ENCODE peak calls at places on chromosomes 2 and 18, in ten cellular contexts. Z, P, E, T, X, W, L, C, O and B are unnamed samples.

GRCh38 chr2:222052934-222053367 is 245.8 kb downstream of the PAX3 start:
- DNase-seq in Z (peak), P (peak), E (no peak), T (no peak), X (no peak), W (peak), L (no peak), C (no peak), O (peak), B (no peak)

GRCh38 chr18:487371-487770 is 13.1 kb downstream of the COLEC12 start:
- DNase-seq in Z (no peak), P (no peak), E (no peak), T (no peak), X (no peak), W (no peak), L (no peak), C (no peak), O (no peak), B (no peak)

GRCh38 chr2:52904511-52904910 is 863.1 kb upstream of the CHAC2 start:
- DNase-seq in Z (no peak), P (no peak), E (no peak), T (no peak), X (no peak), W (no peak), L (no peak), C (no peak), O (no peak), B (no peak)

GRCh38 chr2:63692002-63692606 is 103.3 kb downstream of the MDH1 start:
- DNase-seq in Z (peak), P (peak), E (no peak), T (peak), X (no peak), W (peak), L (no peak), C (peak), O (peak), B (peak)

GRCh38 chr2:113069676-113070605 is 2.2 kb downstream of the IL1F10 start:
- DNase-seq in Z (no peak), P (no peak), E (no peak), T (no peak), X (no peak), W (no peak), L (no peak), C (no peak), O (no peak), B (no peak)

GRCh38 chr2:201440182-201440581 is 11.1 kb downstream of the TRAK2 start:
- DNase-seq in Z (no peak), P (no peak), E (no peak), T (no peak), X (no peak), W (no peak), L (no peak), C (no peak), O (no peak), B (no peak)

GRCh38 chr18:70235478-70235877 is 30.0 kb upstream of the RTTN start:
- DNase-seq in Z (no peak), P (no peak), E (no peak), T (no peak), X (no peak), W (no peak), L (no peak), C (no peak), O (no peak), B (no peak)

GRCh38 chr2:172100080-172101007 is 2.4 kb downstream of the DLX2 start:
- DNase-seq in Z (no peak), P (no peak), E (no peak), T (no peak), X (peak), W (no peak), L (no peak), C (no peak), O (no peak), B (no peak)

GRCh38 chr2:56474412-56475158 is 290.8 kb downstream of the CCDC85A start:
- DNase-seq in Z (no peak), P (no peak), E (no peak), T (no peak), X (no peak), W (peak), L (no peak), C (no peak), O (peak), B (no peak)

GRCh38 chr2:215137741-215138340 is 585 bp downstream of the ABCA12 start:
- DNase-seq in Z (peak), P (no peak), E (no peak), T (no peak), X (no peak), W (no peak), L (no peak), C (peak), O (no peak), B (no peak)

GRCh38 chr2:239194731-239195317 is 206.0 kb downstream of the HDAC4 start:
- DNase-seq in Z (no peak), P (no peak), E (no peak), T (no peak), X (no peak), W (no peak), L (no peak), C (no peak), O (no peak), B (no peak)

GRCh38 chr18:22471546-22472131 is 53.9 kb upstream of the CTAGE1 start:
- DNase-seq in Z (no peak), P (no peak), E (no peak), T (no peak), X (no peak), W (no peak), L (no peak), C (peak), O (no peak), B (no peak)

GRCh38 chr2:1974391-1974790 is 230.1 kb upstream of the PXDN start:
- DNase-seq in Z (no peak), P (no peak), E (no peak), T (no peak), X (no peak), W (no peak), L (no peak), C (peak), O (peak), B (no peak)

GRCh38 chr18:62089174-62089573 is 97.7 kb downstream of the PIGN start:
- DNase-seq in Z (no peak), P (no peak), E (no peak), T (no peak), X (no peak), W (no peak), L (no peak), C (no peak), O (no peak), B (no peak)

GRCh38 chr2:20106746-20107145 is 55.3 kb upstream of the LAPTM4A start:
- DNase-seq in Z (no peak), P (no peak), E (no peak), T (no peak), X (peak), W (no peak), L (no peak), C (no peak), O (no peak), B (no peak)

GRCh38 chr2:189217546-189217945 is 38.0 kb upstream of the COL5A2 start:
- DNase-seq in Z (no peak), P (no peak), E (no peak), T (no peak), X (no peak), W (no peak), L (no peak), C (peak), O (peak), B (no peak)

GRCh38 chr2:234996467-234997270 is 44.9 kb downstream of the SH3BP4 start:
- DNase-seq in Z (no peak), P (no peak), E (no peak), T (no peak), X (no peak), W (no peak), L (no peak), C (peak), O (peak), B (no peak)

GRCh38 chr2:187500585-187501359 is 52.7 kb upstream of the CALCRL start:
- DNase-seq in Z (peak), P (peak), E (no peak), T (no peak), X (no peak), W (no peak), L (no peak), C (peak), O (peak), B (no peak)

GRCh38 chr2:8659092-8659734 is 22.6 kb upstream of the ID2 start:
- DNase-seq in Z (no peak), P (no peak), E (no peak), T (no peak), X (no peak), W (no peak), L (no peak), C (no peak), O (no peak), B (no peak)